ENCODE peak calls at places on chromosomes 16 and 17, in five cellular contexts. W is GM12878, I is neural progenitor cell, S is endothelial cell of umbilical vein, Q is PC-9. N is an unnamed sample.

GRCh38 chr17:75241143-75241430 is 20.3 kb downstream of the GGA3 start:
- DNase-seq in W (no peak), I (no peak), S (no peak), Q (no peak), N (no peak)

GRCh38 chr17:78680436-78680835 is 101.6 kb downstream of the CYTH1 start:
- DNase-seq in W (no peak), I (no peak), S (no peak), Q (no peak), N (no peak)

GRCh38 chr16:51310159-51310558 is 159.1 kb upstream of the SALL1 start:
- DNase-seq in W (no peak), I (no peak), S (no peak), Q (no peak), N (no peak)

GRCh38 chr16:81280393-81280792 is 34.4 kb upstream of the GAN start:
- DNase-seq in W (no peak), I (no peak), S (peak), Q (no peak), N (no peak)

GRCh38 chr16:85326113-85326793 is 214.0 kb upstream of the CIBAR2 start:
- DNase-seq in W (no peak), I (no peak), S (no peak), Q (no peak), N (no peak)

GRCh38 chr17:6831662-6832263 is at the start of gene TEKT1:
- DNase-seq in W (no peak), I (peak), S (peak), Q (peak), N (peak)

GRCh38 chr17:55814377-55814776 is 63.5 kb downstream of the PCTP start:
- DNase-seq in W (no peak), I (no peak), S (peak), Q (no peak), N (no peak)

GRCh38 chr17:2412561-2413021 is 11.7 kb upstream of the MNT start:
- DNase-seq in W (no peak), I (peak), S (peak), Q (no peak), N (no peak)

GRCh38 chr16:4338125-4338582 is 13.0 kb downstream of the PAM16 start:
- DNase-seq in W (no peak), I (no peak), S (no peak), Q (no peak), N (no peak)

GRCh38 chr17:55731586-55732250 is 9.1 kb upstream of the TMEM100 start:
- DNase-seq in W (no peak), I (peak), S (no peak), Q (no peak), N (no peak)

GRCh38 chr16:85173077-85173980 is 61.1 kb upstream of the CIBAR2 start:
- DNase-seq in W (no peak), I (peak), S (peak), Q (peak), N (peak)

DNA sequence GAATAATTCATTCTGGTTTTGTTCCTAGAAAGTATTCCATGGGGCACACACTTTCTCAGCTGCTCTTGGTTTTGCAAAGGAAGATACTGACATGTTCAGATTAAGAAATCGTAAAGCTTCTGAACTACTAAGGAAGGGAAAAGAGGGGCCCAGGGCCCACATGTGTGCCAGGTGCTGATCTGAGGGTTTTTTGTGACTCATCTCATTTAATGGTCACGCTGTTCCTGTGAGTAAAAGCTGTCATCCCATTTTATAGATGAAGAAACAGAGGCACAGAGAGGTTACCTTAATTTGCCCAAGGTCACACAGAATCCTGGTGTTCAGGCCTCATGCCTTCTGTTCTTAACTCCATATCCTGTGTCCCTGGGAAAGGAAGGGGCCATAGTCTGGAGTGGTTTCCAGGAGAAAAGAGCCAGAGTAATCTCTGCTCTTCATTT is 113.2 kb downstream of the MSI2 start:
- DNase-seq in W (no peak), I (no peak), S (no peak), Q (no peak), N (peak)
- H2AFZ ChIP-seq in W (no peak), I (no peak), S (no peak), Q (peak), N (peak)

GRCh38 chr16:28981517-28981916 is 3.3 kb upstream of the LAT start:
- DNase-seq in W (no peak), I (peak), S (no peak), Q (no peak), N (no peak)

GRCh38 chr16:28975158-28975603 is 603 bp downstream of the SPNS1 start:
- DNase-seq in W (no peak), I (peak), S (no peak), Q (no peak), N (peak)

GRCh38 chr16:28974437-28975157 is at the start of gene SPNS1:
- DNase-seq in W (peak), I (peak), S (peak), Q (peak), N (peak)

GRCh38 chr16:28980929-28981328 is 3.9 kb upstream of the LAT start:
- DNase-seq in W (no peak), I (no peak), S (no peak), Q (no peak), N (no peak)

GRCh38 chr16:28977703-28978641 is 3.4 kb downstream of the SPNS1 start:
- DNase-seq in W (no peak), I (peak), S (no peak), Q (no peak), N (no peak)
- H2AFZ ChIP-seq in W (no peak), I (no peak), S (no peak), Q (no peak), N (no peak)

DNA sequence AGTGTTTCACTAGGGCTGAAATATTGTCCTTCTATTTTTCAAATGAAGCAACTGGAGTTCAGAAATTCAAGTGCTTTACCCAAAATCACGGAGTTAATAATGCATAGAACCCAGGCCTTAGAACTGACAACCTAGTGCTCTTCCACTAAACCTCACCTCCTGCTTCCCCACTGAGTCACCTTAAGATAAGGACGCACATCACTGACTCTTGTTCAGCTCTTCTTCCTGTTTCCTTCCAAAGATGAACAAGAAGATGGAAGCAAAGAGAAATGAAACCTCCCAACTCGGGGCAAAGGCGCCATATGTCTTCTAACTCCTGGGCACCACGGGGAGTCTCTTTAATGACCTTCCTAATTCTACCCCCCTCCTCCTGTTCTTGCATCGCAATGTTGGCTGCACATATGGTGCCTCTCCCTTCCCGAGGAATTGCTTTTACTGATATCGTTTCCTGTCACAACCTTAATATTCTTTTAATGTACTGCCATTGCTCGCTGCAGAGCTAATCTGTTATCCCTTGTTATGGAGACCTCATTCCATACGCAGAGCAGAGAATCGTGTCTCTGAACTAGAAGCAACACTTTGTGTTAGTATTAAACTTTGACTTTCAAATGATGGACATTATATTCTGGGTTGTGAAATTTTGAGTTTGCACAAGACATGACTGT is 591.4 kb downstream of the TMEM114 start:
- DNase-seq in W (no peak), I (no peak), S (no peak), Q (no peak), N (no peak)
- H2AFZ ChIP-seq in W (no peak), I (no peak), S (no peak), Q (no peak), N (no peak)

GRCh38 chr16:89467382-89467781 is 23.0 kb downstream of the ANKRD11 start:
- DNase-seq in W (no peak), I (no peak), S (no peak), Q (no peak), N (no peak)
- H2AFZ ChIP-seq in W (no peak), I (no peak), S (no peak), Q (no peak), N (no peak)

DNA sequence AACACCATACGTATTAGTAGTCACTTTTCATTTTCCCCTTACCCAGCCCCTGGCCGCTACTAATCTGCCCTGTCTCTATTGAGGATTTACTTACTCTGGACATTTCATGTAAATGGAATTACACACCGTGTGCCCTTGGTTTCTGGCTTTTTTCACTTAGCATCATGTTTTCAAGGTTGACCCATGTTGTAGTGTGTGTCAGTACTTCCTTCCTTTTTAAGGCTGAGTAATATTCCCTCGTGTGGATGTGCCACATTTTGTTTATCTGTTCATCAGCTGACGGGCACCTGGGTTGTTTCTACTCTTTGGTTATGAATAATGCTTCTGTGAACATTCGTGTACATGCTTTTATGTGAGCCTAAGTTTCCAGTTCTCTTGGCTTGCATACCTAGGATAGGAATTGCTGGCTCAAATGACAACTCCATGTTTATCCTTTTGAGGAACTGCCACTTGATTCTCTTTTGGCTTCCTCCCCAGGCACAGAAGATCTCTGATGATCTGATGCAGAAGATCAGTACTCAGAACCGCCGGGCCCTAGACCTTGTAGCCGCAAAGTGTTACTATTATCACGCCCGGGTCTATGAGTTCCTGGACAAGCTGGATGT is 7.7 kb downstream of the PSMD3 start:
- DNase-seq in W (no peak), I (no peak), S (no peak), Q (no peak), N (no peak)
- H2AFZ ChIP-seq in W (no peak), I (no peak), S (no peak), Q (no peak), N (no peak)

GRCh38 chr16:17803625-17804410 is 333.1 kb upstream of the XYLT1 start:
- DNase-seq in W (no peak), I (no peak), S (no peak), Q (no peak), N (no peak)
- H2AFZ ChIP-seq in W (no peak), I (no peak), S (no peak), Q (no peak), N (no peak)

GRCh38 chr16:22683730-22684280 is 130.2 kb upstream of the HS3ST2 start:
- DNase-seq in W (no peak), I (peak), S (no peak), Q (no peak), N (no peak)
- H2AFZ ChIP-seq in W (no peak), I (no peak), S (no peak), Q (no peak), N (no peak)

GRCh38 chr16:21626659-21627277 is 25.6 kb downstream of the IGSF6 start:
- DNase-seq in W (no peak), I (no peak), S (peak), Q (peak), N (peak)

GRCh38 chr16:21625026-21625425 is 25.6 kb downstream of the METTL9 start:
- DNase-seq in W (no peak), I (no peak), S (no peak), Q (no peak), N (no peak)

GRCh38 chr16:21618261-21618660 is 18.9 kb downstream of the METTL9 start:
- DNase-seq in W (no peak), I (no peak), S (no peak), Q (no peak), N (no peak)

GRCh38 chr16:21619765-21620462 is 20.5 kb downstream of the METTL9 start:
- DNase-seq in W (no peak), I (no peak), S (no peak), Q (no peak), N (no peak)

GRCh38 chr16:21622545-21622944 is 23.2 kb downstream of the METTL9 start:
- DNase-seq in W (no peak), I (no peak), S (no peak), Q (no peak), N (no peak)
- H2AFZ ChIP-seq in W (no peak), I (no peak), S (no peak), Q (no peak), N (no peak)

DNA sequence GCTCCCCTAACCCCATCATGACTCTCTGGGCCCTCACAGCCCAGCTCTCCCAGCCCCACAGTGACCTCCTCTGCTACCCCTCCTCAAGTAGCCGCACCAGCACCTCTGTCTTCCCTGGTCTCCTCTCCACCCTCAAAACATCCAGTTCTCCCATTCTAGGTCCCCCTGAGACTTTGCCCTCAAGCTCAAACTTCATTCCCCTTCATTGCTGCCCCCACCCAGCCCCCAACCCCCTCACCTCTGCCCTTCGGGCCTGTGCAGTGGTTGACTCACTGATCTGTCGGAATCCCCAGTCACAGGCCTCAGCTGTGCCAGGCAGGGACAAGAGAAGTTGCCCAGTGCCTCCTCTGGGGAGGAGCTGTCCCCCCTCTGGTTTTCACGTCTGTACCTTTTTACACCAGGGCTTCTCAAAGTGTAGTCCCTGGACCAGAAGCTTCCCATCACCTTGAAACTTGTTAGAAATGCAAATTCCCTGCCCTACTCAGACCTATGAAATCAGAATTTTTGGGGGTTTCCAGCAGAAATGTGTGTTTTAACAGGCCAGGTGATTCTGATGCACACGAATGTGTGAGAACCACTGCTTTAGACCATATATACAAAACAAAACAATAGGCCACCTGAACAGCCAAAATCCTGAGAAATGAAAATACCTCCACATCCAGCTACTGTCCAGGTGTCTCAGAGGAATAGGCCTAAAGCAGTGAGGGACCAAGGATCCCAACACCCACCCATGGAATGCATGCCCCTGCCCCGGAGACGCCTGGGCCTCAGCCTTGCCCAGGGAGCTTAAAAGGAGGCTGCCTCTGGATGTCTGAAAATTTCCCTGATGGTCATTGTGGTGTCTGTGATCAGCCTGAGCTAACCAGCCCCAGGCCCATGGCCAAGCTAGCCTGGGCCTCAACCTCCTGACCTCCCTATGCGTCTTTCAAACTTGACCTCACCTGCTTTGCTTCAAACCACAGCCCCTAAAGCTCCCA is 853 bp upstream of the DOK4 start:
- DNase-seq in W (no peak), I (no peak), S (no peak), Q (no peak), N (no peak)
- H2AFZ ChIP-seq in W (peak), I (peak), S (peak), Q (peak), N (peak)

GRCh38 chr16:3119286-3119685 is 6.9 kb downstream of the ZNF205 start:
- DNase-seq in W (no peak), I (no peak), S (no peak), Q (no peak), N (no peak)
- H2AFZ ChIP-seq in W (no peak), I (no peak), S (no peak), Q (no peak), N (no peak)

N was measured in mammary epithelial cell.